ENCODE peak calls at places on chromosomes 5 and 9, in seven cellular contexts. C is spleen; J is naive thymus-derived CD4-positive, alpha-beta T cell; S is OCI-LY7; Z is thoracic aorta; I is IMR-90; U is lower lobe of right lung. Q is an unnamed sample. For H3K9me3, the result is how much of the 10 kb centered on the place peaks cover.

GRCh38 chr5:148952097-148952828 is 110.6 kb downstream of the SH3TC2 start:
- DNase-seq in J (no peak), Z (no peak), U (no peak), I (no peak), C (no peak), S (no peak), Q (no peak)

GRCh38 chr9:12416736-12417135 is 276.4 kb upstream of the TYRP1 start:
- DNase-seq in J (no peak), U (no peak), Z (no peak), C (no peak), I (no peak), S (no peak), Q (no peak)

GRCh38 chr5:132029609-132030008 is 18.2 kb upstream of the ACSL6 start:
- DNase-seq in Z (no peak), I (no peak), U (no peak), C (no peak), J (no peak), S (no peak), Q (no peak)

GRCh38 chr9:137411670-137412380 is 11.1 kb downstream of the EXD3 start:
- DNase-seq in Z (peak), J (no peak), U (peak), C (peak), S (no peak), I (peak), Q (no peak)

GRCh38 chr5:138611295-138612220 is 36.4 kb upstream of the HSPA9 start:
- DNase-seq in S (no peak), U (no peak), Z (no peak), I (no peak), J (no peak), C (no peak), Q (no peak)

GRCh38 chr5:135011355-135012032 is 22.5 kb downstream of the PITX1 start:
- DNase-seq in C (peak), Z (no peak), U (peak), I (no peak), S (no peak), J (no peak), Q (no peak)

GRCh38 chr9:137114613-137115393 is at the start of gene DPP7:
- DNase-seq in S (peak), U (peak), Z (no peak), J (peak), C (peak), I (peak), Q (peak)

GRCh38 chr9:94018628-94019027 is 63.5 kb upstream of the BARX1 start:
- DNase-seq in J (no peak), I (peak), U (no peak), Z (no peak), C (no peak), S (no peak), Q (no peak)

GRCh38 chr5:17185776-17186175 is 31.7 kb upstream of the BASP1 start:
- DNase-seq in J (no peak), Z (no peak), U (no peak), S (no peak), I (peak), C (no peak), Q (no peak)

GRCh38 chr5:170522211-170523128 is 18.6 kb downstream of the KCNIP1 start:
- DNase-seq in C (no peak), I (no peak), Z (no peak), J (no peak), S (no peak), U (no peak), Q (no peak)

GRCh38 chr5:128441165-128441564 is 96.9 kb downstream of the FBN2 start:
- DNase-seq in C (no peak), U (no peak), J (no peak), Z (no peak), S (no peak), I (no peak), Q (no peak)

GRCh38 chr9:96721731-96722429 is 56.0 kb downstream of the ZNF510 start:
- DNase-seq in S (no peak), U (no peak), Z (no peak), I (no peak), J (no peak), C (no peak), Q (no peak)

GRCh38 chr9:96721303-96721702 is 56.6 kb downstream of the ZNF510 start:
- DNase-seq in S (no peak), I (no peak), Z (no peak), J (no peak), U (no peak), C (no peak), Q (no peak)

GRCh38 chr9:96726946-96727345 is 50.9 kb downstream of the ZNF510 start:
- DNase-seq in C (no peak), U (no peak), I (no peak), J (no peak), S (no peak), Z (no peak), Q (no peak)

GRCh38 chr9:96720435-96720834 is 57.5 kb downstream of the ZNF510 start:
- DNase-seq in I (no peak), S (no peak), C (no peak), J (no peak), U (no peak), Z (no peak), Q (no peak)

DNA sequence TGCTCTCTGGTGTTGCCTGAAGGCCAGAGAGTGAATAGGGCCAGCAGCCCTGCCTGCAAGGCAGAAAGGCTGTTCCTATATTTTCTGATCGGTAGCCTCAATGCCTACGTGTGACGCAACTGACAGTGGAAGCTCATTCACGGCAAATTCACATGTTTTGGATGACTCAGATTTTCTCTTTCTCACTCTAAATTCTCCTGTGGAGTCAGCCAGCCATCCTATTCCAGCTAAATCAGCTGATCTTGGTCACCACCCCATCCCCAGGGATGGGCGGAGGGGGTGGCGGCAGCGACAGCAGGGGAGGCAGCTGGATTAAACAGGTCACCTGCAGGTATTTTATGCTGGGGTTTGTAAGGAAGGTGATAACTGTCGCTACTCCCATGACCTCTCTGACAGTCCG is 52.3 kb downstream of the ZNF510 start:
- DNase-seq in Z (no peak), U (no peak), I (no peak), J (no peak), S (no peak), C (no peak), Q (no peak)
- H3K9me3 ChIP-seq in Z (under half), U (under half), I (under half), J (under half), S (under half), C (under half), Q (under half)

DNA sequence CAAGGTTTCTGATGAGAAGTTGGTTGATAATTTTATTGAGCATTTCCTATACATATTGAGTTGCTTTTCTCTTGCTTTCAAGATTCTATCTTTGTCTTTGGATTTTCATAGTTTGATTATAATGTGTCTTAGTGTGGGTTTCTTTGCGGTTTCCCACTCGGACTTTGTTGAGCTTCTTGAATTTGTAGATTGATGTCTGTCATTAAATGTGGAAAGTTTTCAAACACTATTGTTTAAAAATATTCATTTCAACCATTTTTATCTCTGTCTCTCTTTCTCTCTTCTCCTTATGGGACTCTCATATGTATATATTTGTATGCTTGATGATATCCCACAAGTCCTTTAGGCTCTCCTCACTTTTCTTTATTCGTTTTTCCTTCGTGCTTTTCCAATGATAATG is 18.5 kb upstream of the PCDHA1 start:
- DNase-seq in U (no peak), Z (no peak), J (no peak), C (no peak), I (no peak), S (no peak), Q (no peak)
- H3K9me3 ChIP-seq in U (half or more), Z (half or more), J (under half), C (half or more), I (under half), S (under half), Q (under half)

DNA sequence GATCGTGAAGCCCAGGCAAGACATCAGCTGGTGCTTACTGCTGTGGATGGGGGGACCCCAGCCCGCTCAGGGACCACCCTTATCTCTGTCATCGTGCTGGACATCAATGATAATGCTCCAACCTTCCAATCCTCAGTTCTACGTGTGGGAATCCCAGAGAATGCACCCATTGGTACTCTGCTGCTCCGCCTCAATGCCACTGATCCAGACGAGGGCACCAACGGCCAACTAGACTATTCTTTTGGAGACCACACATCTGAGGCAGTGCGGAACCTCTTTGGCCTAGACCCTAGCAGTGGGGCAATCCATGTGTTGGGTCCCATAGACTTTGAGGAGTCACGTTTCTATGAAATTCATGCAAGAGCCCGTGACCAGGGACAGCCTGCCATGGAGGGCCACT is 960 bp downstream of the PCDHGC5 start:
- DNase-seq in Z (no peak), J (no peak), C (no peak), U (no peak), S (no peak), I (no peak), Q (no peak)
- H3K9me3 ChIP-seq in Z (under half), J (under half), C (under half), U (under half), S (under half), I (under half), Q (under half)

GRCh38 chr5:141354900-141355469 is at the start of gene PCDHGA4:
- DNase-seq in Z (no peak), I (peak), C (no peak), J (no peak), U (no peak), S (peak), Q (no peak)
- H3K9me3 ChIP-seq in Z (half or more), I (half or more), C (half or more), J (under half), U (half or more), S (under half), Q (under half)

GRCh38 chr9:103361906-103362305 is 366.8 kb downstream of the CYLC2 start:
- DNase-seq in J (no peak), Z (no peak), C (no peak), U (no peak), I (no peak), S (no peak), Q (no peak)
- H3K9me3 ChIP-seq in J (under half), Z (under half), C (under half), U (under half), I (under half), S (under half), Q (under half)

DNA sequence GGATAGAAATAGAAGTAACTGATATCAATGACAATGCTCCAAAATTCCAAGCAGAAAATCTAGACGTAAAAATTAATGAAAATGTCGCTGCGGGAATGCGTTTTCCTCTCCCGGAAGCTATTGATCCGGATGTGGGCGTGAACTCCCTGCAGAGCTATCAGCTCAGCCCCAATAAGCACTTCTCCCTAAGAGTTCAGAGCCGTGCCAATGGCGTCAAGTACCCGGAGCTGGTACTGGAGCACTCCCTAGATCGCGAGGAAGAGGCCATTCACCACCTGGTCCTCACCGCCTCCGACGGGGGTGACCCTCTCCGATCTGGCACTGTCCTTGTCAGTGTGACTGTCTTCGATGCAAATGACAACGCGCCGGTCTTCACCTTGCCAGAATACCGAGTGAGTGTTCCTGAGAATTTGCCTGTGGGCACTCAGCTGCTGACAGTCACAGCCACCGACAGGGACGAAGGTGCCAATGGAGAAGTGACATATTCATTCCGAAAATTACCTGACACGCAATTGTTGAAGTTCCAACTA is 818 bp downstream of the PCDHGA10 start:
- DNase-seq in J (no peak), S (no peak), U (no peak), Z (no peak), C (no peak), I (no peak), Q (no peak)
- H3K9me3 ChIP-seq in J (under half), S (under half), U (half or more), Z (half or more), C (half or more), I (half or more), Q (under half)